ENCODE peak calls at places on chromosomes 2 and 18, in seven cellular contexts. G is left lobe of liver; Y is T1000; D is mucosa of gallbladder; L is T-helper 1 cell; J is activated naive CD8-positive, alpha-beta T cell treated with anti-CD3 and anti-CD28 coated beads, Interleukin-2, amount 50 U/mL, for 24 hours; K is PC-3. X is an unnamed sample.

GRCh38 chr18:78735131-78736014 is 244.2 kb upstream of the SALL3 start:
- DNase-seq in G (no peak), Y (no peak), D (no peak), L (no peak), J (no peak), K (no peak), X (no peak)

GRCh38 chr2:165203689-165204559 is at the start of gene SCN3A:
- DNase-seq in G (no peak), Y (peak; percentile 4), D (peak; percentile 23), L (no peak), J (peak; percentile 12), K (peak; percentile 71), X (peak; percentile 69)

GRCh38 chr2:88626171-88627054 is 851 bp downstream of the EIF2AK3 start:
- DNase-seq in G (peak; percentile 50), Y (no peak), D (peak; percentile 21), L (peak; percentile 52), J (peak; percentile 64), K (peak; percentile 25), X (peak; percentile 71)

GRCh38 chr2:195251221-195251620 is 405.8 kb upstream of the SLC39A10 start:
- DNase-seq in G (no peak), Y (no peak), D (no peak), L (no peak), J (no peak), K (no peak), X (no peak)

GRCh38 chr18:10140928-10141327 is 227.1 kb downstream of the VAPA start:
- DNase-seq in G (no peak), Y (no peak), D (peak; percentile 81), L (no peak), J (no peak), K (peak; percentile 79), X (peak; percentile 71)

GRCh38 chr2:14722919-14723559 is 90.5 kb downstream of the LRATD1 start:
- DNase-seq in G (no peak), Y (no peak), D (no peak), L (no peak), J (no peak), K (no peak), X (peak; percentile 51)

GRCh38 chr2:236505071-236505470 is 64.6 kb upstream of the ACKR3 start:
- DNase-seq in G (no peak), Y (no peak), D (no peak), L (no peak), J (no peak), K (no peak), X (no peak)

GRCh38 chr2:217685255-217685605 is 317.6 kb downstream of the TNS1 start:
- DNase-seq in G (peak; percentile 62), Y (no peak), D (peak; percentile 77), L (no peak), J (no peak), K (peak; percentile 92), X (peak; percentile 98)

GRCh38 chr2:95305341-95306058 is 8.4 kb downstream of the KCNIP3 start:
- DNase-seq in G (peak; percentile 90), Y (no peak), D (peak; percentile 82), L (no peak), J (no peak), K (peak; percentile 80), X (peak; percentile 29)

GRCh38 chr2:172734711-172735645 is 667 bp upstream of the RAPGEF4 start:
- DNase-seq in G (no peak), Y (no peak), D (no peak), L (no peak), J (peak; percentile 36), K (no peak), X (peak; percentile 23)

GRCh38 chr2:158748925-158749590 is 46.1 kb upstream of the DAPL1 start:
- DNase-seq in G (no peak), Y (no peak), D (no peak), L (no peak), J (no peak), K (no peak), X (no peak)

GRCh38 chr2:109549016-109549595 is 64.7 kb downstream of the SEPTIN10 start:
- DNase-seq in G (no peak), Y (no peak), D (no peak), L (no peak), J (no peak), K (no peak), X (peak; percentile 22)

GRCh38 chr18:57802166-57802868 is 798 bp downstream of the ATP8B1 start:
- DNase-seq in G (no peak), Y (no peak), D (no peak), L (no peak), J (peak; percentile 25), K (no peak), X (no peak)

GRCh38 chr2:117621330-117621729 is 193.2 kb upstream of the DDX18 start:
- DNase-seq in G (no peak), Y (no peak), D (no peak), L (no peak), J (no peak), K (no peak), X (no peak)

GRCh38 chr2:235468978-235469694 is 24.7 kb upstream of the AGAP1 start:
- DNase-seq in G (no peak), Y (peak; percentile 56), D (peak; percentile 62), L (no peak), J (no peak), K (peak; percentile 95), X (peak; percentile 97)

GRCh38 chr2:118122768-118123335 is 34.6 kb downstream of the INSIG2 start:
- DNase-seq in G (no peak), Y (no peak), D (no peak), L (no peak), J (no peak), K (peak; percentile 59), X (peak; percentile 68)

GRCh38 chr18:48928787-48929186 is 22.0 kb downstream of the SMAD7 start:
- DNase-seq in G (no peak), Y (no peak), D (peak; percentile 56), L (peak; percentile 78), J (peak; percentile 80), K (no peak), X (peak; percentile 75)

X was measured in GM23248.